ENCODE peak calls at places on chromosomes 4 and X, in six cellular contexts. One of them, this sample, is unnamed.

GRCh38 chr4:92303621-92304027 is at the start of gene GRID2:
- DNase-seq in endothelial cell of umbilical vein: peak; percentile 10
- DNase-seq in H1: no peak
- DNase-seq in A549: no peak
- DNase-seq in K562: no peak
- DNase-seq in HepG2: no peak
- DNase-seq in this sample: peak; percentile 83

GRCh38 chrX:8668797-8669196 is 63.1 kb downstream of the ANOS1 start:
- DNase-seq in A549: no peak
- DNase-seq in H1: no peak
- DNase-seq in K562: no peak
- DNase-seq in endothelial cell of umbilical vein: peak; percentile 32
- DNase-seq in HepG2: no peak
- DNase-seq in this sample: no peak

GRCh38 chr4:663438-664428 is 10.3 kb downstream of the ATP5ME start:
- DNase-seq in A549: no peak
- DNase-seq in endothelial cell of umbilical vein: no peak
- DNase-seq in HepG2: no peak
- DNase-seq in H1: no peak
- DNase-seq in K562: no peak
- DNase-seq in this sample: peak; percentile 71

GRCh38 chrX:24148535-24149345 is 789 bp upstream of the ZFX start:
- DNase-seq in HepG2: peak; percentile 23
- DNase-seq in H1: no peak
- DNase-seq in A549: peak; percentile 63
- DNase-seq in K562: no peak
- DNase-seq in endothelial cell of umbilical vein: peak; percentile 42
- DNase-seq in this sample: peak; percentile 10

GRCh38 chr4:185845966-185846365 is 34.0 kb upstream of the SORBS2 start:
- DNase-seq in HepG2: no peak
- DNase-seq in endothelial cell of umbilical vein: no peak
- DNase-seq in H1: no peak
- DNase-seq in A549: no peak
- DNase-seq in K562: no peak
- DNase-seq in this sample: no peak

GRCh38 chrX:134172588-134173259 is 64.3 kb upstream of the CCDC160 start:
- DNase-seq in A549: peak; percentile 1
- DNase-seq in K562: no peak
- DNase-seq in H1: no peak
- DNase-seq in HepG2: no peak
- DNase-seq in endothelial cell of umbilical vein: peak; percentile 10
- DNase-seq in this sample: no peak

GRCh38 chr4:184265566-184266351 is 48.1 kb upstream of the ENPP6 start:
- DNase-seq in endothelial cell of umbilical vein: peak; percentile 55
- DNase-seq in HepG2: no peak
- DNase-seq in K562: peak; percentile 37
- DNase-seq in H1: no peak
- DNase-seq in A549: peak; percentile 83
- DNase-seq in this sample: no peak

GRCh38 chr4:181897935-181898334 is 345.3 kb upstream of the TENM3 start:
- DNase-seq in endothelial cell of umbilical vein: no peak
- DNase-seq in HepG2: no peak
- DNase-seq in A549: no peak
- DNase-seq in K562: no peak
- DNase-seq in H1: no peak
- DNase-seq in this sample: no peak

GRCh38 chrX:112946227-112946626 is 105.6 kb upstream of the AMOT start:
- DNase-seq in endothelial cell of umbilical vein: no peak
- DNase-seq in HepG2: no peak
- DNase-seq in K562: no peak
- DNase-seq in A549: no peak
- DNase-seq in H1: no peak
- DNase-seq in this sample: no peak

GRCh38 chrX:3145716-3146115 is 104.4 kb downstream of the ARSF start:
- DNase-seq in K562: no peak
- DNase-seq in HepG2: no peak
- DNase-seq in H1: no peak
- DNase-seq in endothelial cell of umbilical vein: no peak
- DNase-seq in A549: no peak
- DNase-seq in this sample: no peak

GRCh38 chr4:113945906-113946305 is 33.5 kb downstream of the ARSJ start:
- DNase-seq in K562: no peak
- DNase-seq in H1: no peak
- DNase-seq in endothelial cell of umbilical vein: no peak
- DNase-seq in A549: no peak
- DNase-seq in HepG2: no peak
- DNase-seq in this sample: no peak

GRCh38 chrX:701673-702072 is 71.1 kb downstream of the SHOX start:
- DNase-seq in K562: no peak
- DNase-seq in A549: no peak
- DNase-seq in endothelial cell of umbilical vein: no peak
- DNase-seq in H1: no peak
- DNase-seq in HepG2: no peak
- DNase-seq in this sample: no peak

GRCh38 chrX:373641-374471 is 12.9 kb downstream of the PPP2R3B start:
- DNase-seq in K562: no peak
- DNase-seq in A549: peak; percentile 50
- DNase-seq in H1: no peak
- DNase-seq in endothelial cell of umbilical vein: peak; percentile 58
- DNase-seq in HepG2: peak; percentile 27
- DNase-seq in this sample: peak; percentile 77

GRCh38 chr4:105215609-105216313 is 69.1 kb downstream of the TET2 start:
- DNase-seq in HepG2: peak; percentile 7
- DNase-seq in A549: no peak
- DNase-seq in H1: no peak
- DNase-seq in endothelial cell of umbilical vein: no peak
- DNase-seq in K562: no peak
- DNase-seq in this sample: no peak

GRCh38 chrX:9062621-9063020 is 28.7 kb upstream of the FAM9B start:
- DNase-seq in HepG2: no peak
- DNase-seq in endothelial cell of umbilical vein: no peak
- DNase-seq in K562: no peak
- DNase-seq in A549: no peak
- DNase-seq in H1: no peak
- DNase-seq in this sample: no peak

GRCh38 chr4:48360285-48360965 is 19.1 kb downstream of the SLAIN2 start:
- DNase-seq in H1: no peak
- DNase-seq in A549: no peak
- DNase-seq in endothelial cell of umbilical vein: no peak
- DNase-seq in K562: no peak
- DNase-seq in HepG2: no peak
- DNase-seq in this sample: no peak

GRCh38 chrX:110425222-110425621 is 66.6 kb downstream of the RTL9 start:
- DNase-seq in endothelial cell of umbilical vein: no peak
- DNase-seq in K562: no peak
- DNase-seq in A549: no peak
- DNase-seq in H1: no peak
- DNase-seq in HepG2: no peak
- DNase-seq in this sample: no peak

GRCh38 chr4:16745009-16745408 is 153.4 kb downstream of the LDB2 start:
- DNase-seq in HepG2: no peak
- DNase-seq in H1: no peak
- DNase-seq in K562: no peak
- DNase-seq in endothelial cell of umbilical vein: no peak
- DNase-seq in A549: no peak
- DNase-seq in this sample: no peak

GRCh38 chrX:47191331-47191730 is 2.3 kb upstream of the UBA1 start:
- DNase-seq in A549: no peak
- DNase-seq in HepG2: no peak
- DNase-seq in endothelial cell of umbilical vein: peak; percentile 9
- DNase-seq in H1: no peak
- DNase-seq in K562: no peak
- DNase-seq in this sample: peak; percentile 17

GRCh38 chrX:110944323-110944761 is 148.7 kb upstream of the CHRDL1 start:
- DNase-seq in H1: no peak
- DNase-seq in HepG2: no peak
- DNase-seq in K562: no peak
- DNase-seq in endothelial cell of umbilical vein: no peak
- DNase-seq in A549: no peak
- DNase-seq in this sample: peak; percentile 28

GRCh38 chr4:185921583-185922555 is 109.9 kb upstream of the SORBS2 start:
- DNase-seq in HepG2: no peak
- DNase-seq in A549: no peak
- DNase-seq in H1: no peak
- DNase-seq in K562: no peak
- DNase-seq in endothelial cell of umbilical vein: peak; percentile 7
- DNase-seq in this sample: no peak

GRCh38 chr4:176444741-176445140 is 125.0 kb downstream of the SPCS3 start:
- DNase-seq in HepG2: no peak
- DNase-seq in A549: no peak
- DNase-seq in K562: no peak
- DNase-seq in H1: no peak
- DNase-seq in endothelial cell of umbilical vein: no peak
- DNase-seq in this sample: no peak

GRCh38 chr4:141977433-141977832 is 341.1 kb downstream of the IL15 start:
- DNase-seq in HepG2: no peak
- DNase-seq in K562: no peak
- DNase-seq in endothelial cell of umbilical vein: no peak
- DNase-seq in H1: no peak
- DNase-seq in A549: no peak
- DNase-seq in this sample: no peak

GRCh38 chr4:85565761-85566480 is 91.0 kb downstream of the ARHGAP24 start:
- DNase-seq in A549: no peak
- DNase-seq in K562: no peak
- DNase-seq in H1: no peak
- DNase-seq in HepG2: no peak
- DNase-seq in endothelial cell of umbilical vein: no peak
- DNase-seq in this sample: no peak

GRCh38 chr4:108034560-108034959 is 44.9 kb downstream of the HADH start:
- DNase-seq in endothelial cell of umbilical vein: no peak
- DNase-seq in A549: no peak
- DNase-seq in K562: no peak
- DNase-seq in H1: no peak
- DNase-seq in HepG2: no peak
- DNase-seq in this sample: no peak

GRCh38 chr4:15776871-15777648 is 1.1 kb upstream of the CD38 start:
- DNase-seq in H1: no peak
- DNase-seq in A549: no peak
- DNase-seq in K562: no peak
- DNase-seq in endothelial cell of umbilical vein: no peak
- DNase-seq in HepG2: no peak
- DNase-seq in this sample: no peak

GRCh38 chrX:116384406-116384805 is 52.0 kb upstream of the SLC6A14 start:
- DNase-seq in H1: no peak
- DNase-seq in K562: no peak
- DNase-seq in endothelial cell of umbilical vein: no peak
- DNase-seq in A549: peak; percentile 3
- DNase-seq in HepG2: no peak
- DNase-seq in this sample: no peak

GRCh38 chr4:181848357-181848756 is 394.8 kb upstream of the TENM3 start:
- DNase-seq in A549: no peak
- DNase-seq in K562: no peak
- DNase-seq in HepG2: no peak
- DNase-seq in endothelial cell of umbilical vein: no peak
- DNase-seq in H1: no peak
- DNase-seq in this sample: no peak

GRCh38 chrX:53321943-53322497 is 40.6 kb upstream of the IQSEC2 start:
- DNase-seq in endothelial cell of umbilical vein: no peak
- DNase-seq in K562: no peak
- DNase-seq in A549: no peak
- DNase-seq in H1: no peak
- DNase-seq in HepG2: no peak
- DNase-seq in this sample: no peak

GRCh38 chr4:144701683-144702233 is 55.8 kb downstream of the HHIP start:
- DNase-seq in HepG2: no peak
- DNase-seq in endothelial cell of umbilical vein: peak; percentile 53
- DNase-seq in A549: no peak
- DNase-seq in K562: no peak
- DNase-seq in H1: no peak
- DNase-seq in this sample: no peak

GRCh38 chr4:36280555-36280954 is 861 bp upstream of the DTHD1 start:
- DNase-seq in K562: no peak
- DNase-seq in A549: no peak
- DNase-seq in HepG2: no peak
- DNase-seq in H1: no peak
- DNase-seq in endothelial cell of umbilical vein: no peak
- DNase-seq in this sample: no peak

GRCh38 chrX:38206542-38206941 is 14.1 kb downstream of the SRPX start:
- DNase-seq in K562: no peak
- DNase-seq in H1: no peak
- DNase-seq in HepG2: no peak
- DNase-seq in A549: no peak
- DNase-seq in endothelial cell of umbilical vein: no peak
- DNase-seq in this sample: no peak

GRCh38 chr4:119656986-119657635 is 28.5 kb upstream of the PDE5A start:
- DNase-seq in A549: peak; percentile 1
- DNase-seq in H1: no peak
- DNase-seq in endothelial cell of umbilical vein: peak; percentile 47
- DNase-seq in K562: no peak
- DNase-seq in HepG2: no peak
- DNase-seq in this sample: no peak

GRCh38 chrX:152988536-152989291 is 5.2 kb downstream of the PNMA5 start:
- DNase-seq in H1: no peak
- DNase-seq in endothelial cell of umbilical vein: no peak
- DNase-seq in A549: no peak
- DNase-seq in HepG2: no peak
- DNase-seq in K562: no peak
- DNase-seq in this sample: no peak

GRCh38 chrX:318739-319578 is at the start of gene GTPBP6:
- DNase-seq in K562: peak; percentile 76
- DNase-seq in A549: peak; percentile 100
- DNase-seq in H1: peak; percentile 99
- DNase-seq in HepG2: peak; percentile 98
- DNase-seq in endothelial cell of umbilical vein: peak; percentile 100
- DNase-seq in this sample: peak; percentile 99

GRCh38 chrX:18981124-18981807 is 2.6 kb downstream of the PHKA2 start:
- DNase-seq in H1: no peak
- DNase-seq in A549: peak; percentile 2
- DNase-seq in HepG2: peak; percentile 47
- DNase-seq in endothelial cell of umbilical vein: no peak
- DNase-seq in K562: no peak
- DNase-seq in this sample: no peak
- TF ChIP-seq JUN in H1: no peak
- TF ChIP-seq JUN in A549: no peak
- TF ChIP-seq JUN in HepG2: no peak
- TF ChIP-seq JUN in endothelial cell of umbilical vein: no peak
- TF ChIP-seq JUN in K562: no peak
- TF ChIP-seq JUN in this sample: no peak

GRCh38 chrX:118534716-118535493 is 39.3 kb downstream of the DOCK11 start:
- DNase-seq in HepG2: no peak
- DNase-seq in A549: no peak
- DNase-seq in K562: no peak
- DNase-seq in H1: no peak
- DNase-seq in endothelial cell of umbilical vein: no peak
- DNase-seq in this sample: no peak
- TF ChIP-seq JUN in HepG2: no peak
- TF ChIP-seq JUN in A549: no peak
- TF ChIP-seq JUN in K562: no peak
- TF ChIP-seq JUN in H1: no peak
- TF ChIP-seq JUN in endothelial cell of umbilical vein: no peak
- TF ChIP-seq JUN in this sample: no peak

GRCh38 chr4:168765726-168766125 is 244.3 kb downstream of the CBR4 start:
- DNase-seq in HepG2: no peak
- DNase-seq in endothelial cell of umbilical vein: peak; percentile 42
- DNase-seq in K562: no peak
- DNase-seq in A549: peak; percentile 20
- DNase-seq in H1: no peak
- DNase-seq in this sample: no peak
- TF ChIP-seq JUN in HepG2: no peak
- TF ChIP-seq JUN in endothelial cell of umbilical vein: no peak
- TF ChIP-seq JUN in K562: no peak
- TF ChIP-seq JUN in A549: no peak
- TF ChIP-seq JUN in H1: no peak
- TF ChIP-seq JUN in this sample: no peak

GRCh38 chr4:3021627-3022026 is 52.7 kb downstream of the HTT-AS start:
- DNase-seq in H1: no peak
- DNase-seq in K562: no peak
- DNase-seq in endothelial cell of umbilical vein: no peak
- DNase-seq in A549: no peak
- DNase-seq in HepG2: no peak
- DNase-seq in this sample: no peak
- TF ChIP-seq JUN in H1: no peak
- TF ChIP-seq JUN in K562: no peak
- TF ChIP-seq JUN in endothelial cell of umbilical vein: no peak
- TF ChIP-seq JUN in A549: no peak
- TF ChIP-seq JUN in HepG2: no peak
- TF ChIP-seq JUN in this sample: no peak